ENCODE peak calls at places on chromosome X, in nine cellular contexts. N is tibial nerve, H is A549, M is K562, T is suprapubic skin, V is H1, W is HepG2, E is stomach, C is ovary. Q is an unnamed sample.

GRCh38 chrX:97524340-97524739 is 640.6 kb downstream of the RPA4 start:
- DNase-seq in N (no peak), H (no peak), M (no peak), T (no peak), V (no peak), W (no peak), E (no peak), C (no peak), Q (no peak)

GRCh38 chrX:150303386-150304097 is 59.6 kb upstream of the MAMLD1 start:
- DNase-seq in N (no peak), H (no peak), M (no peak), T (no peak), V (no peak), W (no peak), E (no peak), C (no peak), Q (no peak)

GRCh38 chrX:21943460-21944135 is 3.1 kb downstream of the SMS start:
- DNase-seq in N (no peak), H (peak), M (no peak), T (no peak), V (no peak), W (no peak), E (no peak), C (no peak), Q (no peak)

GRCh38 chrX:48989483-48989882 is 12.6 kb downstream of the GRIPAP1 start:
- DNase-seq in N (no peak), H (no peak), M (no peak), T (no peak), V (no peak), W (no peak), E (no peak), C (no peak), Q (no peak)

GRCh38 chrX:153688900-153689590 is 1.3 kb downstream of the SLC6A8 start:
- DNase-seq in N (no peak), H (no peak), M (peak), T (no peak), V (no peak), W (no peak), E (peak), C (no peak), Q (no peak)

GRCh38 chrX:95626748-95627147 is 1057.9 kb upstream of the DIAPH2 start:
- DNase-seq in N (no peak), H (no peak), M (no peak), T (no peak), V (no peak), W (no peak), E (no peak), C (no peak), Q (no peak)

GRCh38 chrX:105821471-105822081 is 763 bp upstream of the NRK start:
- DNase-seq in N (no peak), H (no peak), M (no peak), T (no peak), V (peak), W (no peak), E (no peak), C (peak), Q (no peak)

GRCh38 chrX:69031181-69031580 is 134.1 kb downstream of the PJA1 start:
- DNase-seq in N (no peak), H (no peak), M (no peak), T (no peak), V (peak), W (peak), E (no peak), C (no peak), Q (peak)

GRCh38 chrX:109943092-109943739 is 59.7 kb upstream of the TMEM164 start:
- DNase-seq in N (no peak), H (no peak), M (peak), T (no peak), V (no peak), W (no peak), E (no peak), C (no peak), Q (no peak)

GRCh38 chrX:17788439-17788838 is 51.1 kb downstream of the SCML1 start:
- DNase-seq in N (peak), H (peak), M (peak), T (no peak), V (peak), W (peak), E (peak), C (peak), Q (no peak)

GRCh38 chrX:72477787-72478186 is 94.9 kb downstream of the HDAC8 start:
- DNase-seq in N (no peak), H (no peak), M (no peak), T (no peak), V (no peak), W (no peak), E (no peak), C (no peak), Q (no peak)

GRCh38 chrX:7170903-7171302 is 22.9 kb upstream of the PUDP start:
- DNase-seq in N (no peak), H (no peak), M (peak), T (no peak), V (peak), W (peak), E (peak), C (no peak), Q (no peak)

GRCh38 chrX:48972214-48973164 is 845 bp upstream of the KCND1 start:
- DNase-seq in N (peak), H (peak), M (peak), T (no peak), V (peak), W (peak), E (peak), C (peak), Q (no peak)

GRCh38 chrX:97522307-97522706 is 638.6 kb downstream of the RPA4 start:
- DNase-seq in N (no peak), H (no peak), M (no peak), T (no peak), V (no peak), W (no peak), E (no peak), C (no peak), Q (no peak)

GRCh38 chrX:54482839-54483593 is 13.0 kb downstream of the FGD1 start:
- DNase-seq in N (no peak), H (no peak), M (no peak), T (no peak), V (peak), W (no peak), E (no peak), C (no peak), Q (no peak)

GRCh38 chrX:48958635-48959094 is 1.3 kb upstream of the OTUD5 start:
- DNase-seq in N (no peak), H (peak), M (peak), T (no peak), V (peak), W (peak), E (peak), C (peak), Q (peak)

GRCh38 chrX:25021132-25021498 is 5.3 kb upstream of the ARX start:
- DNase-seq in N (no peak), H (peak), M (no peak), T (no peak), V (peak), W (no peak), E (no peak), C (no peak), Q (no peak)

GRCh38 chrX:39043838-39044550 is 242.7 kb downstream of the MID1IP1 start:
- DNase-seq in N (no peak), H (no peak), M (no peak), T (no peak), V (no peak), W (peak), E (no peak), C (no peak), Q (no peak)

GRCh38 chrX:43835557-43835956 is 46.7 kb downstream of the MAOB start:
- DNase-seq in N (no peak), H (no peak), M (no peak), T (no peak), V (no peak), W (no peak), E (no peak), C (no peak), Q (no peak)

GRCh38 chrX:147912093-147912801 is 528 bp downstream of the FMR1 start:
- DNase-seq in N (peak), H (peak), M (peak), T (no peak), V (peak), W (no peak), E (peak), C (peak), Q (no peak)

GRCh38 chrX:152912121-152912520 is 14.3 kb downstream of the ZNF185 start:
- DNase-seq in N (no peak), H (no peak), M (peak), T (no peak), V (no peak), W (no peak), E (no peak), C (no peak), Q (no peak)

GRCh38 chrX:118536687-118537461 is 41.3 kb downstream of the DOCK11 start:
- DNase-seq in N (no peak), H (peak), M (peak), T (no peak), V (no peak), W (no peak), E (no peak), C (no peak), Q (no peak)

GRCh38 chrX:70878925-70879324 is 29.6 kb downstream of the TEX11 start:
- DNase-seq in N (no peak), H (no peak), M (no peak), T (no peak), V (no peak), W (no peak), E (no peak), C (no peak), Q (no peak)

GRCh38 chrX:44698328-44698727 is 145.5 kb upstream of the DUSP21 start:
- DNase-seq in N (no peak), H (no peak), M (no peak), T (no peak), V (no peak), W (no peak), E (peak), C (no peak), Q (no peak)

DNA sequence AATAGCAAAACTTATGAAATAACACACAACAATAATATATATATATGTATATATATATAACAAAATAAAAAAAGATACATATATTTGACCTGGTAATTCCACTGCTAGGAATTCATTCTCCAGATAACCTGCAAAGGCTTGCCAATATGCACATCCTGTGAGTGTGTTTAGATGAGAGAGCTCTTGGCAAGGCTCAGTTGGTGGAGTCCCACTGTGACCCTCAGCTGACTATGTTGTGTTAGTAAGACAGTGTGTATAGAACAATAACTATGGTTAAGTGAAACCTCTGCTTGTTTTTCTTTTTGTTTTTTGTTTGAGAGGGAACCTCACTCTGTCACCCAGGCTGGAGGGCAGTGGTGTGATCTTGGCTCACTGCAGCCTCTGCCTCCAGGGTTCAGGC is 39.5 kb upstream of the RBMX start:
- DNase-seq in N (no peak), H (no peak), M (no peak), T (no peak), V (no peak), W (no peak), E (no peak), C (no peak), Q (no peak)
- TF ChIP-seq EP300 in N (no peak), H (no peak), M (no peak), T (no peak), V (no peak), W (no peak), E (no peak), C (no peak), Q (no peak)

DNA sequence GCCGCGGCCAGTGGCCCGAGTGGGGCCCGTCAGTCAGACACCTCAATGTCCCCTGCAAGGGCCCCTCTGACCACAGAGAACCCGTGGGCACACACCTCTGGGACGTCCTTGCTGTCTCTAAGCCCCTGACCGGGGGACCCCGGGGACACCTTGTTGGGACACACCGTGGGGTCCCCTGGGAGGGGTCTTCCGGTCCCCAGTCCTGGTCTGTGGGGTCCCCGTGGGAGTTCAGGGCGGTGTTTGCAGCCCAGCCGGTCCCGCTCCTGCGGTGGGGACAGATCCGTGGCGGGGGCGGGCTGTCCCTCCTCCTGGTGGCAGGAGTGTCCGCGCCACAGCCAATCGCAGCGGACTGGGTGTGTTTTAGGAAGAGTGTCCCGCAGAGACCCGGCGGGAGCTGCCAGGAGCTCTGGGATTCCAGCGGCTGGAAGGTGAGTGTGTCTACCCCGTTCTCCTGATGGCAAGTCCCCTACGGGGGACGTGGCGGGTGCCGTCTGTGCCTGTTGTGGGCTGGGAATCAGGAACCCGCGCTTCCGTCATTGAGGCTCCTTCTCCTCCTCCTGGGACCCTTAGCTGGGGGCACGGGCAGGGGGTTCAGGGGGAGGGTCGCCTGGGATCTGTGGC is 5.1 kb upstream of the PLCXD1 start:
- DNase-seq in N (peak), H (peak), M (peak), T (peak), V (peak), W (peak), E (peak), C (no peak), Q (peak)
- TF ChIP-seq CTCF in N (no peak), H (no peak), M (no peak), T (no peak), V (no peak), W (peak), E (peak), C (no peak), Q (no peak)

GRCh38 chrX:40061871-40062524 is 35.8 kb downstream of the BCOR start:
- DNase-seq in N (no peak), H (no peak), M (no peak), T (no peak), V (no peak), W (no peak), E (no peak), C (no peak), Q (no peak)
- TF ChIP-seq EP300 in N (no peak), H (no peak), M (no peak), T (no peak), V (no peak), W (no peak), E (no peak), C (no peak), Q (no peak)

GRCh38 chrX:145213504-145213903 is 33.8 kb upstream of the SPANXN1 start:
- DNase-seq in N (no peak), H (no peak), M (peak), T (no peak), V (no peak), W (no peak), E (no peak), C (no peak), Q (no peak)
- TF ChIP-seq CTCF in N (no peak), H (peak), M (no peak), T (no peak), V (no peak), W (no peak), E (no peak), C (no peak), Q (no peak)

DNA sequence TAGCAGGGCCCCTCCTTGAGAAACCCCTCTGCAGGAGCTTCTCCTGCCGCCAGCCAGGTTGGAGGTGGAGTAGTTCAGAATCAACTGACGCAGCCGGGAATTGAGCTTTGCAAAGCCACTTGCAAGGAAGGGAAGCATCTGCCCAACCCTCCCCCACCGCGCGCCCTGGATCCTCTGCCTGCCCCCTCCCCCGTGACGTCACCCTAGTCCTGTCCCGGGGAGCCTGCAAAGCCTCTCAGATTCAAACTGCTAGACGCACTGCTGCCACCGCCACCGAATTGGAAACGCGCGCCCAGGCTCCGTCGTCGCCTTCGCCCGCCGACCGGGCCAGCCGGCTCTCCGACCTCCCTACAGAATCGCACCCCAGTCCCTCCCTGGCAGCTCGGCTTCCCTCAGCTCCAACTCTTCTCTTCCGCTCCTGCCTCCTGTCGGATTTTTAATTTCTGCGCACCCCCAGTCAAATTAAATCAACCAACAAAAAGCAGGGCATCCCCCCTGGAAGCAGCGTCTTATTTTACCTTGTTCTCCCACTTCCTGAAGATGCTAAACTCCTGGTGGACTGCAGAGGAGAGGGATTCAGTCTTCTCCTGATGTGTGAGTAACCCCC is 3.8 kb downstream of the SLITRK2 start:
- DNase-seq in N (no peak), H (no peak), M (no peak), T (no peak), V (peak), W (no peak), E (no peak), C (no peak), Q (no peak)
- TF ChIP-seq EP300 in N (no peak), H (no peak), M (no peak), T (no peak), V (no peak), W (no peak), E (no peak), C (no peak), Q (no peak)

GRCh38 chrX:77162777-77163176 is 284.4 kb upstream of the FGF16 start:
- DNase-seq in N (no peak), H (no peak), M (no peak), T (no peak), V (no peak), W (peak), E (no peak), C (no peak), Q (no peak)

GRCh38 chrX:77160301-77160700 is 286.9 kb upstream of the FGF16 start:
- DNase-seq in N (no peak), H (no peak), M (peak), T (no peak), V (peak), W (no peak), E (no peak), C (no peak), Q (no peak)
- TF ChIP-seq CTCF in N (no peak), H (no peak), M (no peak), T (no peak), V (peak), W (peak), E (no peak), C (no peak), Q (peak)

DNA sequence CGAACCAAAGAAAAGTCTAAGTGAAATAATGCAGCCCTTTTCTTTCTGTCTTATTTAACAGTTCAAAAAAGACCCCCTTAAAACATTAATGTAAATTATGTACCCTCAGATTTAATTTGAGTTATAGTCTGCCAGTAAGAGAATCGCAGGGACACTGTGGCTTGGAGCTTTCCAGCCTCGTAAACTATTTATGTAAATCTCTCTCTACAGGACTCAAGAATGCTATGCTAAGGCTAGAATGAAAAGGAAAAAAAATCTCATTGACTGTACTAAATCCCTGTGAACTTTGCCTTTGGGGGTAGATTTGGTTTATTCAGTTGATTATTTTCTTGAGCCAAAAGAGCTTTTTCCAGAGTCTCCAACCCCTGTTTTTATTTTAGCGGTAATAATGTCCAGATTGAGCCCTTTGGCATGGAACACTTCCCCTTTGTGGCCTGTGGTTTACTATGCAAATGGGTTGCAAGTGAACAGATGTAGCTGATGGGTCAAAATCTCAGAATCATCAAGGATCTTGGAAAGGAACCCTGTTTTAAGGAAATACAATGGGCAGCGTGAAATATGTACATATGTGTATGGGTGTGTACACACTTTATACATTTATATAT is 73.0 kb downstream of the FAM9B start:
- DNase-seq in N (no peak), H (no peak), M (no peak), T (no peak), V (no peak), W (no peak), E (no peak), C (no peak), Q (no peak)
- TF ChIP-seq EP300 in N (no peak), H (no peak), M (no peak), T (no peak), V (no peak), W (no peak), E (no peak), C (no peak), Q (no peak)

GRCh38 chrX:40176979-40177430 is 79.2 kb upstream of the BCOR start:
- DNase-seq in N (no peak), H (no peak), M (no peak), T (no peak), V (peak), W (peak), E (no peak), C (peak), Q (no peak)
- TF ChIP-seq CTCF in N (no peak), H (no peak), M (peak), T (no peak), V (no peak), W (peak), E (no peak), C (no peak), Q (no peak)

Q was measured in esophagus muscularis mucosa.